ENCODE peak calls at places on chromosomes 2 and 18, in ten cellular contexts. U, K, F, T, V, B, S, J, C and D are unnamed samples.
A peak's percentile ranks its signal among the peaks of the same experiment; 100 is the strongest.

GRCh38 chr2:73085691-73086090 is 14.2 kb upstream of the SFXN5 start:
- DNase-seq in S (peak; percentile 83), U (peak; percentile 81), B (peak; percentile 75), K (peak; percentile 90), T (peak; percentile 88), V (peak; percentile 86), F (peak; percentile 79), J (peak; percentile 89), C (peak; percentile 89), D (peak; percentile 88)

GRCh38 chr2:156405586-156405985 is 30.6 kb upstream of the GPD2 start:
- DNase-seq in V (no peak), S (peak; percentile 30), B (no peak), F (peak; percentile 1), J (no peak), C (no peak), U (no peak), K (peak; percentile 71), T (peak; percentile 76), D (no peak)

GRCh38 chr18:13625355-13625754 is 101.0 kb downstream of the FAM210A start:
- DNase-seq in J (no peak), C (no peak), S (no peak), B (no peak), V (no peak), T (no peak), F (no peak), U (no peak), K (no peak), D (no peak)

GRCh38 chr2:593354-594026 is 83.7 kb downstream of the TMEM18 start:
- DNase-seq in B (no peak), U (no peak), F (no peak), C (no peak), S (no peak), J (no peak), V (no peak), K (no peak), T (no peak), D (no peak)

GRCh38 chr2:99158599-99158998 is 3.8 kb downstream of the LIPT1 start:
- DNase-seq in C (no peak), B (no peak), S (no peak), V (no peak), J (no peak), F (no peak), T (no peak), K (no peak), U (no peak), D (no peak)

GRCh38 chr18:73861771-73862170 is 285.9 kb downstream of the FBXO15 start:
- DNase-seq in B (no peak), T (no peak), V (no peak), U (no peak), C (no peak), F (no peak), S (no peak), J (no peak), K (no peak), D (no peak)

GRCh38 chr2:118774458-118775133 is 72.9 kb downstream of the EN1 start:
- DNase-seq in F (peak; percentile 36), J (no peak), V (no peak), C (peak; percentile 56), K (no peak), T (no peak), U (no peak), B (no peak), S (peak; percentile 79), D (peak; percentile 34)

GRCh38 chr2:168559187-168559586 is 103.1 kb downstream of the CERS6 start:
- DNase-seq in C (no peak), B (no peak), S (no peak), U (no peak), T (no peak), J (no peak), V (no peak), F (no peak), K (no peak), D (peak; percentile 50)

GRCh38 chr2:118993392-118993752 is 51.4 kb downstream of the MARCO start:
- DNase-seq in K (no peak), T (no peak), C (no peak), S (no peak), V (no peak), F (no peak), B (no peak), U (no peak), J (no peak), D (peak; percentile 9)

GRCh38 chr18:27921904-27922541 is 254.9 kb downstream of the CDH2 start:
- DNase-seq in T (no peak), V (no peak), J (no peak), S (no peak), B (no peak), F (peak; percentile 92), C (no peak), U (no peak), K (no peak), D (no peak)

GRCh38 chr2:226426292-226426736 is 373.3 kb downstream of the IRS1 start:
- DNase-seq in C (no peak), F (peak; percentile 77), V (no peak), S (no peak), J (no peak), K (no peak), U (no peak), B (no peak), T (no peak), D (no peak)

GRCh38 chr2:199940373-199940772 is 14.9 kb downstream of the TYW5 start:
- DNase-seq in K (no peak), J (no peak), C (no peak), T (no peak), B (peak; percentile 25), F (no peak), V (no peak), U (no peak), S (no peak), D (no peak)

GRCh38 chr2:71896385-71897144 is 251.1 kb downstream of the CYP26B1 start:
- DNase-seq in F (no peak), S (no peak), U (no peak), C (no peak), J (no peak), K (no peak), B (no peak), V (no peak), T (peak; percentile 23), D (no peak)

GRCh38 chr18:60092073-60092472 is 192.3 kb downstream of the PMAIP1 start:
- DNase-seq in B (no peak), K (no peak), F (no peak), C (no peak), U (no peak), J (no peak), S (no peak), T (no peak), V (no peak), D (no peak)
- H3K27ac ChIP-seq in B (no peak overlapping the region), K (no peak overlapping the region), F (no peak overlapping the region), C (no peak overlapping the region), U (no peak overlapping the region), J (no peak overlapping the region), S (no peak overlapping the region), T (no peak overlapping the region), V (no peak overlapping the region), D (no peak overlapping the region)

DNA sequence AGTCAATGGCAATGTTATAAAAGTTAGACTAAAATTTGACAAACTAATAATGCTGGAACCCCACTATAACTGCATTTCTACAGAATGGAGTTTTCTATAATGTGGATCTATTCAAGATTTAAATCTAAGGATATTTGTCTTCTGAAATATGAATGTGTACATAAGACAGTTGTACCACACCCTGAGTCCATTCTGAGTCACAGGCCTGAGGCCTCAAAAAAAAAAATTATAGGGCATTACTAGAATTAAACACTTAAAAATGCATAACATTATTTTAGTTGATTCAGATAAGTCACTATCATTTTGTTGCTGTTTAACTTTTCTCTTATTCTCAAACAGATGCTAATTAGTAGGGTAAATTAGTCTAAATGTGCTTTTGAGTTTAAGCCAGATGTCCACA is 42.2 kb upstream of the COL5A2 start:
- DNase-seq in U (no peak), S (no peak), B (no peak), J (no peak), F (no peak), K (no peak), T (no peak), C (no peak), V (no peak), D (no peak)
- H3K27ac ChIP-seq in U (no peak overlapping the region), S (no peak overlapping the region), B (no peak overlapping the region), J (peak overlapping the region; percentile 63), F (peak overlapping the region; percentile 38), K (peak overlapping the region; percentile 53), T (no peak overlapping the region), C (no peak overlapping the region), V (no peak overlapping the region), D (peak overlapping the region; percentile 43)

DNA sequence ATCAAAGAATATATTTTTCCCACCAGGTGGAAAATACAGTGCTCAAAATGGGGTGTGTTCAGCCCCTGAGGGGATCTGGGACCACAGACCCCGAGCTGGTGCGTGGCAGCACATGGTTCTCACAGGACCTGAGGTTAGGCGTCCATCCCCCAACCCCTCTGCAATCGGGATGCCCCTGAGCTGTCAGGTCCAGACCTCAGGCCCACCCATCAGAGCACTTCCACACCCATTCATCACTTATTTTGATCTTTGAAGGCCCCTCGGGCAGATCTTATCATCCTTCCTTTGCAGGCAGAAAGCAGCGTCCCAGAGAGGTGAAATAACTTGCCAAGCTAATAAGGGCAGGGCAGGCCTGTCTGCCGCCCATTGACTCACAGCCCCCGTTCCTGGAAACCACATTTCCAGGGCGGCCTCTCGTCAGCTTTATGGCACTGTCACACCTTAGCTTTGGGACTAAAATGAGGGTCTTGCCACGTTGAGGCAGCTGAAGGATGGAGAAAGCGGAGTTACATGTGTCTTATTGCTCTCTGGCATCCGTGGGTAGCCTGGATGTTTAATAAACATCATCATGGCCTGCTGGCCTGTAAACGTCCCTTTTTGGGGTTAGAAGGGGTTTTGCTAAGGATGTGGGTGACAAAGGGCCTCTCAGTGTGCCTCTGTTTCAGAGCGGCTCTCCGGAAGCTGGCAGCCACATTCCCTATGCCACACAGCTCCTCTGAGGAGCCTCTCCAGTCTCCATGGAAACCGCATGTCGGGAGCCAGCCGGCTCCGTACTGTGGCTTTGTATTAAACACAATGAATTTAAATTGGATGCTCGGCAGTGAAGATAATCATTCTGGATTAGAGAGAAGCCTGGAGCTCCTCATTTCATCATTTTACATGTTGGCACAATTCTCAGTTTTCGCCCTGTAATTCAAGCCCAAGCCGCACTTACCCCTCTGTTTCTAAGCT is 58.3 kb upstream of the MAPRE3 start:
- DNase-seq in U (no peak), F (no peak), B (no peak), C (no peak), K (no peak), J (no peak), S (no peak), T (no peak), V (no peak), D (no peak)
- H3K27ac ChIP-seq in U (no peak overlapping the region), F (no peak overlapping the region), B (no peak overlapping the region), C (no peak overlapping the region), K (no peak overlapping the region), J (no peak overlapping the region), S (no peak overlapping the region), T (no peak overlapping the region), V (no peak overlapping the region), D (no peak overlapping the region)

DNA sequence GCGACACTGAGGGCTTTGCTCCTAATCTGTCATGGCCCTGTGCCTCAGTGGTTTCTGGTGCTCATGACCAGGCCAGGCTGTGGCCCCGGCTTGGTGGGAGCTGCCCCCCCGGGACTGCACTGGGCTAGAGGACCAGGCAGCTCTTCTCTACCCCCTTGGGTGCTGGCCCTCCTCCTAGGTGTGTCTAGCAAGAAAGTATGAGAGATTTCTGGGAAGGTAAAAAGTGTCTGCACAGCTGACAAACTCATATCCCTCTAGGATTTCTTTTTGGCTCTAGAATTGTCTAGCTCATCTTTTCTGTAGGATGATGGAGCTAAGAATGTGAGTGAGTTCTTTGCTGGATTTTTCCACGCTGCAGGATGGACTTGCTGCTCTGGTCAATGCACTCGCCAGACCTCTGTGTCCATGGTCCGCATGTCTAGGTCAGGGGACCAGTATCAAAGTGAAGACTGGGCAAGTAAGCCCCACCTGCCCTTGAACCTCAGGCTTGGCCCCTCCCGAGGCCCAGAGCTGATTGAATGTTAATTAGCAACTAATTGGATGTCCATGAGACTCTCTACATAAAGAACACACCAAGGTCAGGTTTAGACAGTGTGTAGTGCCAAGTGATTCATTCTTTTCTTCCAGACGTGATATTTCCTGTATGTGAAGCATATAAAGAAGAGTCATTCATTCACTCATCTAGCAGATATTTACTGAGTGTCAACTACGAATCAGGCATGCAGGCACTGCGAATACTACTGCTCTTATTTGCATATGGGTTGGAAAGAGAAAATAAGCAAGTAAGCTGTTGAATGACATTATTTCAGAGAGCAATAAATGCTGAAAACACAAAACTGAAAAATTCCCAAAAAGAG is 15.6 kb upstream of the PSD4 start:
- DNase-seq in J (peak; percentile 39), V (no peak), B (no peak), U (no peak), T (peak; percentile 38), F (peak; percentile 55), C (peak; percentile 69), K (no peak), S (no peak), D (peak; percentile 37)
- H3K27ac ChIP-seq in J (no peak overlapping the region), V (peak overlapping the region; percentile 24), B (peak overlapping the region; percentile 55), U (no peak overlapping the region), T (no peak overlapping the region), F (peak overlapping the region; percentile 10), C (peak overlapping the region; percentile 78), K (no peak overlapping the region), S (no peak overlapping the region), D (peak overlapping the region; percentile 79)